ENCODE peak calls at places on chromosome 19, in four cellular contexts. J is adrenal gland, R is heart left ventricle, T is MV-4-11. H is an unnamed sample.

GRCh38 chr19:47447470-47448359 is 24.0 kb downstream of the SLC8A2 start:
- DNase-seq in T (peak; percentile 22), J (peak; percentile 81), R (no peak), H (peak; percentile 68)

GRCh38 chr19:47444388-47444821 is 25.1 kb upstream of the MEIS3 start:
- DNase-seq in R (no peak), T (no peak), J (no peak), H (peak; percentile 72)

GRCh38 chr19:33646306-33646705 is 24.6 kb downstream of the CHST8 start:
- DNase-seq in T (no peak), R (no peak), J (no peak), H (no peak)

GRCh38 chr19:938233-938923 is 12.5 kb downstream of the ARID3A start:
- DNase-seq in T (no peak), R (no peak), J (no peak), H (no peak)

GRCh38 chr19:54271106-54271505 is 9.8 kb downstream of the LILRB2 start:
- DNase-seq in J (no peak), T (peak; percentile 81), R (peak; percentile 54), H (no peak)

GRCh38 chr19:55253842-55254624 is 4.8 kb downstream of the PPP6R1 start:
- DNase-seq in J (peak; percentile 29), R (no peak), T (peak; percentile 90), H (peak; percentile 85)

GRCh38 chr19:49430678-49431329 is 5.6 kb downstream of the GFY start:
- DNase-seq in T (no peak), J (no peak), R (no peak), H (peak; percentile 69)

GRCh38 chr19:10353793-10354391 is 14.5 kb upstream of the ICAM3 start:
- DNase-seq in J (peak; percentile 95), R (peak; percentile 90), T (no peak), H (peak; percentile 82)

GRCh38 chr19:51735759-51736449 is 12.1 kb upstream of the HAS1 start:
- DNase-seq in R (peak; percentile 49), T (peak; percentile 99), J (peak; percentile 69), H (peak; percentile 96)

GRCh38 chr19:45200614-45201013 is 22.0 kb downstream of the BLOC1S3 start:
- DNase-seq in R (no peak), T (peak; percentile 65), J (peak; percentile 51), H (peak; percentile 37)

GRCh38 chr19:6060600-6061391 is 49.5 kb downstream of the RFX2 start:
- DNase-seq in R (no peak), T (no peak), J (peak; percentile 57), H (peak; percentile 75)

GRCh38 chr19:12126707-12127106 is 13.4 kb downstream of the ZNF20 start:
- DNase-seq in J (peak; percentile 29), T (no peak), R (no peak), H (peak; percentile 24)

GRCh38 chr19:19382118-19382517 is 23.4 kb upstream of the GATAD2A start:
- DNase-seq in J (no peak), R (no peak), T (no peak), H (no peak)

GRCh38 chr19:11560404-11560988 is 1.5 kb upstream of the ELOF1 start:
- DNase-seq in T (peak; percentile 86), R (no peak), J (peak; percentile 55), H (peak; percentile 91)

GRCh38 chr19:5594521-5594950 is 26.8 kb upstream of the TINCR start:
- DNase-seq in J (no peak), R (no peak), T (no peak), H (no peak)

GRCh38 chr19:10762656-10763055 is 44.8 kb downstream of the DNM2 start:
- DNase-seq in T (no peak), R (peak; percentile 48), J (no peak), H (no peak)

GRCh38 chr19:49866933-49867782 is at the start of gene PNKP:
- DNase-seq in R (peak; percentile 95), J (peak; percentile 92), T (peak; percentile 87), H (peak; percentile 93)

GRCh38 chr19:44552324-44552723 is 22.8 kb upstream of the CEACAM20 start:
- DNase-seq in J (peak; percentile 67), T (peak; percentile 72), R (no peak), H (peak; percentile 54)

GRCh38 chr19:15649526-15649925 is 8.8 kb downstream of the CYP4F3 start:
- DNase-seq in T (no peak), R (no peak), J (no peak), H (no peak)

GRCh38 chr19:5955638-5955935 is 22.4 kb downstream of the RANBP3 start:
- DNase-seq in R (peak; percentile 12), T (peak; percentile 28), J (no peak), H (no peak)

GRCh38 chr19:47765522-47766358 is 12.8 kb upstream of the SELENOW start:
- DNase-seq in R (peak; percentile 83), T (peak; percentile 30), J (peak; percentile 71), H (peak; percentile 92)

GRCh38 chr19:29491995-29492577 is 33.7 kb upstream of the VSTM2B start:
- DNase-seq in J (no peak), R (no peak), T (no peak), H (no peak)

GRCh38 chr19:19342086-19343015 is 21.7 kb downstream of the MAU2 start:
- DNase-seq in J (peak; percentile 82), R (peak; percentile 73), T (peak; percentile 20), H (peak; percentile 75)

GRCh38 chr19:4524808-4525562 is 6.7 kb upstream of the PLIN4 start:
- DNase-seq in T (peak; percentile 46), R (peak; percentile 71), J (peak; percentile 74), H (peak; percentile 61)

GRCh38 chr19:38111898-38112297 is 112.1 kb downstream of the DPF1 start:
- DNase-seq in R (no peak), J (no peak), T (no peak), H (no peak)

GRCh38 chr19:44741841-44742352 is 6.6 kb upstream of the BCL3 start:
- DNase-seq in T (peak; percentile 100), J (peak; percentile 99), R (peak; percentile 98), H (peak; percentile 96)

GRCh38 chr19:33814181-33815165 is 17.8 kb downstream of the KCTD15 start:
- DNase-seq in T (no peak), J (no peak), R (no peak), H (no peak)

GRCh38 chr19:46081928-46082727 is 41.3 kb upstream of the IGFL4 start:
- DNase-seq in J (peak; percentile 56), R (no peak), T (peak; percentile 30), H (peak; percentile 73)

GRCh38 chr19:55166530-55167268 is at the start of gene DNAAF3:
- DNase-seq in R (peak; percentile 97), T (peak; percentile 99), J (peak; percentile 98), H (peak; percentile 95)

GRCh38 chr19:23543351-23543750 is 143.7 kb downstream of the ZNF675 start:
- DNase-seq in T (no peak), J (no peak), R (no peak), H (no peak)